ENCODE peak calls at places on chromosome 3, in nine cellular contexts. T, I, A, Y, V, G, Z, U and C are unnamed samples.
A peak's percentile ranks its signal among the peaks of the same experiment; 100 is the strongest.

GRCh38 chr3:161893972-161894371 is 397.4 kb downstream of the OTOL1 start:
- DNase-seq in G (no peak), I (no peak), U (no peak), Y (no peak), A (no peak), Z (no peak), V (no peak), T (no peak), C (no peak)

GRCh38 chr3:127195417-127195816 is 2.5 kb downstream of the PRR23E start:
- DNase-seq in A (peak; percentile 38), Y (peak; percentile 19), T (no peak), I (no peak), Z (peak; percentile 7), G (no peak), U (no peak), V (no peak), C (no peak)

GRCh38 chr3:70156808-70157207 is 155.6 kb downstream of the MDFIC2 start:
- DNase-seq in A (no peak), V (no peak), T (no peak), G (no peak), U (no peak), Y (no peak), Z (no peak), I (no peak), C (no peak)

GRCh38 chr3:48435223-48435595 is 4.7 kb downstream of the CCDC51 start:
- DNase-seq in T (no peak), Z (no peak), G (no peak), V (no peak), Y (no peak), I (no peak), U (no peak), A (no peak), C (no peak)

GRCh38 chr3:34948431-34948971 is 690.8 kb upstream of the ARPP21 start:
- DNase-seq in Y (no peak), U (no peak), V (no peak), T (no peak), Z (no peak), A (no peak), G (no peak), I (no peak), C (no peak)

GRCh38 chr3:194661374-194661773 is 10.6 kb downstream of the LSG1 start:
- DNase-seq in V (no peak), T (no peak), Z (no peak), G (no peak), U (no peak), A (peak; percentile 12), Y (no peak), I (no peak), C (no peak)

GRCh38 chr3:19348929-19349564 is 200.7 kb downstream of the KCNH8 start:
- DNase-seq in Y (no peak), A (no peak), U (no peak), V (peak; percentile 77), T (no peak), I (no peak), Z (peak; percentile 18), G (no peak), C (peak; percentile 16)

GRCh38 chr3:31223278-31223677 is 309.4 kb upstream of the STT3B start:
- DNase-seq in T (no peak), Z (no peak), Y (no peak), I (no peak), U (no peak), A (no peak), V (no peak), G (no peak), C (no peak)

GRCh38 chr3:37779289-37780152 is 82.2 kb upstream of the CTDSPL start:
- DNase-seq in I (no peak), Y (peak; percentile 2), A (no peak), U (no peak), V (peak; percentile 72), Z (no peak), G (no peak), T (peak; percentile 50), C (peak; percentile 60)

GRCh38 chr3:30156586-30157498 is 449.6 kb upstream of the TGFBR2 start:
- DNase-seq in Z (no peak), T (no peak), I (no peak), Y (no peak), V (no peak), A (no peak), U (no peak), G (no peak), C (no peak)

GRCh38 chr3:30155755-30156154 is 450.6 kb upstream of the TGFBR2 start:
- DNase-seq in V (no peak), G (no peak), U (no peak), A (no peak), T (no peak), Y (no peak), I (no peak), Z (no peak), C (no peak)

GRCh38 chr3:30154853-30155252 is 451.5 kb upstream of the TGFBR2 start:
- DNase-seq in G (no peak), V (no peak), I (no peak), A (no peak), U (no peak), Z (no peak), Y (no peak), T (no peak), C (no peak)
- H3K27ac ChIP-seq in G (no peak overlapping the region), V (no peak overlapping the region), I (no peak overlapping the region), A (no peak overlapping the region), U (no peak overlapping the region), Z (no peak overlapping the region), Y (no peak overlapping the region), T (no peak overlapping the region), C (no peak overlapping the region)

GRCh38 chr3:141289228-141289772 is 57.7 kb downstream of the PXYLP1 start:
- DNase-seq in A (peak; percentile 47), U (no peak), Y (no peak), Z (no peak), T (no peak), V (no peak), G (no peak), I (no peak), C (no peak)

GRCh38 chr3:141291610-141292345 is 60.2 kb downstream of the PXYLP1 start:
- DNase-seq in A (peak; percentile 70), Y (no peak), U (no peak), V (no peak), T (no peak), G (no peak), Z (no peak), I (no peak), C (no peak)

GRCh38 chr3:141294848-141295247 is 63.2 kb downstream of the PXYLP1 start:
- DNase-seq in V (no peak), G (no peak), U (no peak), Y (no peak), T (no peak), Z (no peak), A (no peak), I (no peak), C (no peak)

GRCh38 chr3:141292346-141293058 is 60.9 kb downstream of the PXYLP1 start:
- DNase-seq in Z (no peak), T (no peak), G (no peak), Y (no peak), I (no peak), V (no peak), U (no peak), A (peak; percentile 60), C (no peak)

DNA sequence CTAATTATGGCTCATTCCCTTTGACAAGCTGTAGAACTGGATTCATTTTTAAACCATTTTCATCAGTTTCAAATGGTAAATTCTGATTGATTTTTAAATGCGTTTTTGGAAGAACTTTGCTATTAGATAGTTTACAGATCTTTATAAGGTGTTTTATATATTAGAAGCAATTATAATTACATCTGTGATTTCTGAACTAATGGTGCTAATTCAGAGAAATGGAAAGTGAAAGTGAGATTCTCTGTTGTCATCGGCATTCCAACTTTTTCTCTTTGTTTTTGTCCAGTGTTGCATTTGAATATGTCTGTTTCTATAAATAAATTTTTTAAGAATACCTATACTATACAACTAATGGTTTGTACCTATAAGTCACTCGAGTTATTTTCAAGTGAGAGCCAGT is 62.7 kb downstream of the PXYLP1 start:
- DNase-seq in Y (no peak), G (no peak), V (no peak), Z (no peak), U (no peak), I (no peak), T (no peak), A (no peak), C (no peak)
- H3K4me3 ChIP-seq in Y (no peak overlapping the region), G (peak overlapping the region; percentile 10), V (no peak overlapping the region), Z (no peak overlapping the region), U (no peak overlapping the region), I (peak overlapping the region; percentile 39), T (peak overlapping the region; percentile 33), A (peak overlapping the region; percentile 61), C (no peak overlapping the region)

DNA sequence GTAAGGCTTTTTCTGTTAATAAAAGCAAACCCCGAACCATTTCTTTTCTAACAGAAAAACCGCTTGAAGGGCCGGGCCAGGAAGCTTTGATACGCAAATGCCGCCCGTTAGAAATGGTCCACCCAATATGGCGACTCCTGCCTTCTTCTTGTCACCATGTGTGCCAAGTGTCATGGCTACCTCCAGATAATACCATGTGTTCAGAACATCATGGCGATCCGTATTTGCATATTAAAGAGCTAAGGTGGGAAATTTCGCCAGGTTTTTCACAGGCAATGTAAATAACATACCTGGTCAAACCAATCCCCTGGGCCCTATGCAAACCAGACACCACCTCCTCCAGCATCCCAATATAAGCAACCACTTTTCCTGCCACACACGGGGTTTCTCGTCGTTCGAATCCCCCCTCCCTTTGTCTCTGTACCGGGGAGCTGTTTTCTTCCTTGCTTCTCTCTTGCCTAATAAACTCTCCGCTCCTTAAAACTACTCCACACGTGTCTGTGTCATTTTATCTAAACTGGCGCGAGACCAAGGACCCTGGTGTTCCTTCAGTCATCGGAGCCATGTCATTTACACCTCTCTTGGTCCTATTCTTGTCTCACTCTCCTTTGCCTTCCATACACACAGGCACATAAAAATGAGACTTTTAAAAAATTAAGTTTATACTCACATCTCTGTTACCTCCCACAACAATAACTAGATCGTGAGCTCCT is 34.5 kb downstream of the NCEH1 start:
- DNase-seq in T (no peak), Z (no peak), A (no peak), U (no peak), V (no peak), I (no peak), G (no peak), Y (no peak), C (no peak)
- H3K27ac ChIP-seq in T (no peak overlapping the region), Z (no peak overlapping the region), A (no peak overlapping the region), U (no peak overlapping the region), V (no peak overlapping the region), I (no peak overlapping the region), G (no peak overlapping the region), Y (peak overlapping the region; percentile 51), C (no peak overlapping the region)

GRCh38 chr3:101781166-101781565 is 2.2 kb downstream of the NXPE3 start:
- DNase-seq in A (no peak), U (no peak), G (no peak), I (no peak), T (no peak), Z (no peak), Y (no peak), V (no peak), C (no peak)

GRCh38 chr3:101779808-101780366 is 876 bp downstream of the NXPE3 start:
- DNase-seq in Z (no peak), A (no peak), T (no peak), I (no peak), V (no peak), Y (no peak), G (peak; percentile 19), U (no peak), C (no peak)

GRCh38 chr3:101779047-101779807 is at the start of gene NXPE3:
- DNase-seq in A (peak; percentile 95), T (peak; percentile 90), I (peak; percentile 84), V (peak; percentile 92), Z (peak; percentile 94), G (peak; percentile 91), U (peak; percentile 97), Y (peak; percentile 93), C (peak; percentile 66)

GRCh38 chr3:101778385-101779046 is 495 bp upstream of the NXPE3 start:
- DNase-seq in Y (no peak), G (no peak), T (no peak), Z (no peak), I (no peak), U (no peak), A (no peak), V (peak; percentile 18), C (no peak)

GRCh38 chr3:101780661-101781060 is 1.6 kb downstream of the NXPE3 start:
- DNase-seq in I (no peak), A (no peak), T (peak; percentile 36), G (no peak), Y (no peak), V (no peak), U (no peak), Z (no peak), C (no peak)
- H3K4me3 ChIP-seq in I (no peak overlapping the region), A (peak overlapping the region; percentile 84), T (peak overlapping the region; percentile 64), G (no peak overlapping the region), Y (no peak overlapping the region), V (peak overlapping the region; percentile 77), U (peak overlapping the region; percentile 70), Z (no peak overlapping the region), C (no peak overlapping the region)